ENCODE peak calls at places on chromosomes 3 and 15, in five cellular contexts. H, Z, N, P and S are unnamed samples.

GRCh38 chr3:125302932-125303331 is 72.2 kb downstream of the ZNF148 start:
- DNase-seq in H (no peak), N (no peak), P (no peak), Z (no peak), S (no peak)

GRCh38 chr3:42844815-42845214 is 30.9 kb downstream of the CYP8B1 start:
- DNase-seq in H (no peak), N (no peak), P (no peak), Z (no peak), S (no peak)

GRCh38 chr3:124401841-124402240 is 328.4 kb upstream of the UMPS start:
- DNase-seq in Z (no peak), H (no peak), N (no peak), P (no peak), S (peak; percentile 13)

GRCh38 chr3:12138044-12138443 is 20.7 kb downstream of the TIMP4 start:
- DNase-seq in H (peak; percentile 66), N (peak; percentile 65), P (peak; percentile 39), Z (peak; percentile 59), S (peak; percentile 56)

GRCh38 chr3:50342818-50343633 is 2.4 kb upstream of the RASSF1 start:
- DNase-seq in P (no peak), N (no peak), Z (no peak), H (no peak), S (no peak)

GRCh38 chr3:157159037-157159761 is 748 bp downstream of the CCNL1 start:
- DNase-seq in H (peak; percentile 60), N (peak; percentile 67), P (peak; percentile 87), Z (peak; percentile 86), S (peak; percentile 58)

GRCh38 chr15:67051088-67051659 is 14.2 kb upstream of the SMAD3 start:
- DNase-seq in N (no peak), P (no peak), H (no peak), Z (no peak), S (no peak)

GRCh38 chr15:44554934-44555723 is 18.2 kb downstream of the EIF3J start:
- DNase-seq in H (no peak), P (no peak), Z (no peak), N (no peak), S (no peak)

GRCh38 chr15:98555173-98555515 is 93.2 kb upstream of the IGF1R start:
- DNase-seq in H (no peak), P (no peak), Z (no peak), N (no peak), S (no peak)

GRCh38 chr3:180610981-180611380 is 9.0 kb downstream of the TTC14 start:
- DNase-seq in H (no peak), N (no peak), P (no peak), Z (no peak), S (no peak)

GRCh38 chr3:58082047-58082446 is 73.8 kb downstream of the FLNB start:
- DNase-seq in P (no peak), N (no peak), H (peak; percentile 84), Z (no peak), S (peak; percentile 86)

GRCh38 chr3:160473978-160474377 is 24.4 kb upstream of the TRIM59 start:
- DNase-seq in P (no peak), N (no peak), H (peak; percentile 95), Z (no peak), S (peak; percentile 82)

GRCh38 chr3:50885491-50885890 is 210.8 kb downstream of the DOCK3 start:
- DNase-seq in P (no peak), N (no peak), H (no peak), Z (no peak), S (no peak)

GRCh38 chr3:46586738-46587246 is 20.7 kb upstream of the LRRC2 start:
- DNase-seq in Z (no peak), P (no peak), N (no peak), H (no peak), S (no peak)

GRCh38 chr15:39804026-39804425 is 21.4 kb upstream of the FSIP1 start:
- DNase-seq in N (peak; percentile 10), H (peak; percentile 70), P (no peak), Z (peak; percentile 35), S (peak; percentile 74)

GRCh38 chr3:6532101-6532500 is 328.8 kb upstream of the GRM7 start:
- DNase-seq in N (no peak), H (no peak), P (no peak), Z (no peak), S (no peak)

DNA sequence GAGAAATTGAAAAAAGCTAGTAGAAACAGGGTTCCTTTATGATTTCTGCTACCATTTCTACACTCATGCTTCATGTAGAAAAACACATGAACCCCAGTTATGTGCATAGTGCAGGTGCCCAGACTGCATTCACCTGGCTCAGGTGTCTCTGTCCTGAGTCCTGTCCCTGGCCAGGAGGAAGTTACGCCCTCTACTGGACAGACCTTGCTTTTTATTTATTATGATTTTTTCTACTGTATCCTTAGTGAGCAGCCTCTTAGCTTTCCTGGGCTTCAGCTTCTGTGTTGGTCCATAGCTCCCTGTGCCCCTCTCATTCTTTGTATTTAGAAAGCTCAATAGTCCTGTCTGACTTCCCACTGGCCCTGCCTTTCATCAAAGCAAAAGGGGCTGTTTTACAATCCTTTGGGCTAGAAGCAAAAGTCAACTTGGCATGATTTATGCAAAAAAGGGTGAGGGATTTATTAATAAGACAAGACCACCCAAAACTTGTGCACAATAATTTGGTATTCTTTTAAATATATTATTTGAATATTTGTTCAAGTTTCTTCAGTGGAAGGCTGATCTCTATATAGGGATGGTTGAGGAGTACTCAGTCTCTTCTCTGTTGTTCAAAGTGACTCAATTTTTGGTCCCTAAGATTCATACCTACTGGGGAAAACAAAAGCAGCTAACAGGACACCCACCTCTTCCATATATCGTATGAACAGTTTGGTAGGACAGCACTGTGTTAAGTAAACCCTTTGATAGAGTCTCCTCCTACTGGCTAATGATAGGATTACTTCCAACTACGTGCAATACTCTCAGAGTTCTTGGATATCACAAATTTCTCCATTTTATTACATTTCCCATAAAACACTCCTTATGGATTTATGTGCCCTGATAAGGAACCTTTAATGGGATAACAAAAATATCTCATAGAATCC is 200.5 kb upstream of the GOLGA6L4 start:
- DNase-seq in N (peak; percentile 40), P (peak; percentile 27), Z (peak; percentile 59), H (peak; percentile 68), S (peak; percentile 67)
- TF ChIP-seq CTCF in N (peak; percentile 22), P (peak; percentile 65), Z (peak; percentile 66), H (peak; percentile 56), S (peak; percentile 73)

GRCh38 chr3:15312550-15312949 is 19.8 kb downstream of the SH3BP5 start:
- DNase-seq in H (no peak), Z (no peak), P (no peak), N (no peak), S (no peak)

GRCh38 chr3:15313461-15313860 is 18.9 kb downstream of the SH3BP5 start:
- DNase-seq in N (no peak), H (no peak), Z (no peak), P (no peak), S (no peak)

GRCh38 chr3:15314276-15314675 is 18.1 kb downstream of the SH3BP5 start:
- DNase-seq in H (no peak), P (no peak), N (no peak), Z (no peak), S (no peak)

GRCh38 chr3:15317164-15317477 is 15.3 kb downstream of the SH3BP5 start:
- DNase-seq in P (no peak), N (no peak), H (peak; percentile 17), Z (no peak), S (no peak)

GRCh38 chr3:15315003-15315402 is 17.4 kb downstream of the SH3BP5 start:
- DNase-seq in P (no peak), N (no peak), H (no peak), Z (no peak), S (no peak)
- H3K4me3 ChIP-seq in P (no peak overlapping the region), N (no peak overlapping the region), H (no peak overlapping the region), Z (no peak overlapping the region), S (no peak overlapping the region)

DNA sequence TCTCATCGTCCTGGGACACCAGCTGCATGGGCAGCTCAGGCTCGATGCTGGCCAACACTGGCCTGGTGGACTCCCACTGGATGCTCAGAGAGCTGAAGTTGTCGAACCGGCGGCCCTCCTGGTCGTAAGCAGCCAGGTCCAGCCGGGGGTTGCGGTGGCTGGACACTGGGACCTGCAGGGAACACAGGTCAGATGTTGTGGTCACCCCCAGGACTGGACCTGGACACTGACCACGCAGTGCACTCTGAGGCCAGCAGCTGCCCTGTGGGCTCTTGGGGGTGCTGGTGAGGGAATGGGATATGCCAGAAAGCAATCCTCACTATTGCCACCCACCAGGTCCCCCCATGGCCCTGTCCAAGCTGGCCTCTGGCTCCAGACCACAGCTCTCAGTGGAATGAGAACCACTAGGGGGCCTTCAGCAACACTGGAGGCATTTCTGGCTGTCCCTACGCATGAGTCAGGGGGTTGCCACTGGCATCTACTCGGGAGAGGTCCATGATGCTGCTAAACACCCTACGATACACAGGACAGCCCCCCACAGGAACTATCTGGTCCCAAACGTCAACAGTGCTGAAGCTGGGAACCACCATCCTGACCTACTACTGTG is 66.1 kb downstream of the NUP210 start:
- DNase-seq in N (peak; percentile 15), Z (no peak), H (peak; percentile 7), P (no peak), S (no peak)
- TF ChIP-seq CTCF in N (peak; percentile 32), Z (peak; percentile 9), H (peak; percentile 25), P (peak; percentile 46), S (peak; percentile 18)

DNA sequence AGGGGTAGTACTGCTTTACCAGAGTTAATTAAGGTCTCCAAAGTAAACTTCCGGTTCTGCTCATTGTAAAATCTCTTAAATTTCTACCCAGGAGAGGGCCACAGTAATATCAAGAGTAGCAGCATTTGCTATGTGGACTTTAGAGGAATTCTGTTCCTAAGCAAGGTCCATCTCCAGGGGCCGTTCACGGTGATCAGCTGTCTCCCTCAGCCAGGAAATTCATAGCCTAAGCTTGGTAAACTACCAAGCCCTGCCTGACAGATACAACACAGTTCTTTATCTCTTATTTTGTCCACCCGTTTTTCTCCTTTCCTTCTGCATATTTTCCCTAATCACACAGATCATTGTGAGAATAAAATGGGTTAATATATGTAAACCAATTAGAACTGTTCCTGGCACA is 2.3 kb downstream of the DUT start:
- DNase-seq in Z (peak; percentile 12), P (peak; percentile 27), H (no peak), N (no peak), S (no peak)
- H3K4me3 ChIP-seq in Z (peak overlapping the region; percentile 90), P (peak overlapping the region; percentile 81), H (no peak overlapping the region), N (peak overlapping the region; percentile 96), S (no peak overlapping the region)

GRCh38 chr15:85005319-85005718 is 23.7 kb downstream of the PDE8A start:
- DNase-seq in P (no peak), Z (no peak), N (no peak), H (peak; percentile 19), S (no peak)
- TF ChIP-seq CTCF in P (peak; percentile 55), Z (no peak), N (peak; percentile 23), H (no peak), S (peak; percentile 30)